ENCODE peak calls at places on chromosomes 5 and 9, in nine cellular contexts. X is AG04450; P is COR-L47; B is AG09309; M is HEK293T; U is fibroblast of the aortic adventitia; Z is effector memory CD8-positive, alpha-beta T cell; A is HTR-8/SVneo; K is posterior vena cava. R is an unnamed sample.

GRCh38 chr9:116990592-116990991 is 303.5 kb downstream of the TRIM32 start:
- DNase-seq in X (no peak), P (no peak), B (no peak), M (no peak), U (no peak), Z (no peak), A (no peak), K (no peak), R (no peak)

GRCh38 chr5:73801736-73802135 is 175.7 kb downstream of the ARHGEF28 start:
- DNase-seq in X (no peak), P (no peak), B (no peak), M (no peak), U (no peak), Z (no peak), A (no peak), K (no peak), R (no peak)

GRCh38 chr5:96336351-96336985 is 96.6 kb downstream of the PCSK1 start:
- DNase-seq in X (peak), P (peak), B (peak), M (peak), U (peak), Z (peak), A (peak), K (no peak), R (peak)

GRCh38 chr9:69171049-69171448 is 3.0 kb upstream of the TJP2 start:
- DNase-seq in X (peak), P (no peak), B (no peak), M (no peak), U (peak), Z (no peak), A (peak), K (no peak), R (no peak)

GRCh38 chr5:1808466-1808865 is 7.3 kb downstream of the NDUFS6 start:
- DNase-seq in X (no peak), P (no peak), B (no peak), M (no peak), U (peak), Z (no peak), A (peak), K (no peak), R (no peak)

GRCh38 chr9:94908583-94909249 is 182.2 kb downstream of the AOPEP start:
- DNase-seq in X (no peak), P (peak), B (no peak), M (no peak), U (no peak), Z (no peak), A (no peak), K (no peak), R (no peak)

GRCh38 chr5:115875447-115875846 is 33.7 kb downstream of the AP3S1 start:
- DNase-seq in X (no peak), P (no peak), B (no peak), M (peak), U (no peak), Z (no peak), A (no peak), K (no peak), R (no peak)

GRCh38 chr9:10238087-10238486 is 374.7 kb downstream of the PTPRD start:
- DNase-seq in X (no peak), P (no peak), B (no peak), M (no peak), U (no peak), Z (no peak), A (no peak), K (no peak), R (no peak)

GRCh38 chr5:7897014-7897600 is 28.2 kb downstream of the MTRR start:
- DNase-seq in X (no peak), P (no peak), B (no peak), M (peak), U (peak), Z (no peak), A (peak), K (no peak), R (no peak)

GRCh38 chr5:96934291-96934694 is 1.6 kb upstream of the LNPEP start:
- DNase-seq in X (peak), P (peak), B (peak), M (no peak), U (peak), Z (no peak), A (peak), K (no peak), R (no peak)

GRCh38 chr9:105007143-105007542 is 79.2 kb upstream of the ABCA1 start:
- DNase-seq in X (peak), P (no peak), B (peak), M (no peak), U (peak), Z (no peak), A (peak), K (no peak), R (no peak)

GRCh38 chr9:135248111-135248510 is 160.6 kb downstream of the OLFM1 start:
- DNase-seq in X (no peak), P (no peak), B (no peak), M (no peak), U (no peak), Z (no peak), A (no peak), K (peak), R (no peak)

GRCh38 chr5:150548123-150548522 is 40.2 kb downstream of the NDST1 start:
- DNase-seq in X (no peak), P (no peak), B (no peak), M (no peak), U (no peak), Z (no peak), A (no peak), K (no peak), R (no peak)

GRCh38 chr9:107644774-107645463 is 155.3 kb upstream of the KLF4 start:
- DNase-seq in X (no peak), P (no peak), B (no peak), M (no peak), U (peak), Z (no peak), A (no peak), K (peak), R (no peak)

GRCh38 chr9:34272146-34272545 is 56.9 kb downstream of the KIF24 start:
- DNase-seq in X (no peak), P (no peak), B (no peak), M (no peak), U (no peak), Z (no peak), A (no peak), K (no peak), R (no peak)

GRCh38 chr9:4073371-4073770 is 226.5 kb downstream of the GLIS3 start:
- DNase-seq in X (no peak), P (no peak), B (no peak), M (peak), U (no peak), Z (no peak), A (no peak), K (no peak), R (no peak)

GRCh38 chr9:3906437-3907213 is 380.8 kb upstream of the RFX3 start:
- DNase-seq in X (peak), P (no peak), B (peak), M (no peak), U (peak), Z (no peak), A (peak), K (no peak), R (no peak)

GRCh38 chr9:132937463-132937901 is 6.9 kb downstream of the TSC1 start:
- DNase-seq in X (no peak), P (no peak), B (no peak), M (no peak), U (peak), Z (no peak), A (no peak), K (no peak), R (no peak)

GRCh38 chr5:57338068-57338848 is 144.4 kb downstream of the ACTBL2 start:
- DNase-seq in X (no peak), P (peak), B (no peak), M (peak), U (peak), Z (no peak), A (peak), K (no peak), R (no peak)

GRCh38 chr5:158382473-158382872 is 523.5 kb upstream of the CLINT1 start:
- DNase-seq in X (peak), P (no peak), B (peak), M (peak), U (peak), Z (no peak), A (peak), K (peak), R (no peak)

GRCh38 chr9:137455361-137455991 is 3.7 kb downstream of the NSMF start:
- DNase-seq in X (no peak), P (no peak), B (no peak), M (no peak), U (no peak), Z (no peak), A (no peak), K (peak), R (no peak)

GRCh38 chr5:169647566-169647965 is 10.5 kb downstream of the DOCK2 start:
- DNase-seq in X (no peak), P (no peak), B (no peak), M (no peak), U (no peak), Z (no peak), A (no peak), K (no peak), R (no peak)

GRCh38 chr5:97544279-97545077 is 361.4 kb upstream of the RIOK2 start:
- DNase-seq in X (no peak), P (no peak), B (no peak), M (no peak), U (no peak), Z (no peak), A (no peak), K (no peak), R (no peak)

GRCh38 chr5:73625314-73625904 is 587 bp upstream of the ARHGEF28 start:
- DNase-seq in X (no peak), P (no peak), B (no peak), M (no peak), U (peak), Z (no peak), A (no peak), K (no peak), R (no peak)

GRCh38 chr5:147400076-147400809 is 109.6 kb downstream of the DPYSL3 start:
- DNase-seq in X (no peak), P (no peak), B (no peak), M (no peak), U (no peak), Z (no peak), A (no peak), K (no peak), R (no peak)

GRCh38 chr5:151695464-151695863 is 8.7 kb upstream of the SPARC start:
- DNase-seq in X (no peak), P (no peak), B (no peak), M (no peak), U (no peak), Z (no peak), A (no peak), K (no peak), R (no peak)

GRCh38 chr5:17365756-17366155 is 132.3 kb upstream of the TAF11L2 start:
- DNase-seq in X (peak), P (peak), B (no peak), M (no peak), U (no peak), Z (no peak), A (peak), K (no peak), R (peak)

GRCh38 chr5:141478321-141478945 is 2.7 kb downstream of the PCDHGC3 start:
- DNase-seq in X (no peak), P (no peak), B (no peak), M (no peak), U (no peak), Z (no peak), A (no peak), K (peak), R (no peak)

GRCh38 chr9:111158375-111158774 is 120.1 kb upstream of the LPAR1 start:
- DNase-seq in X (no peak), P (no peak), B (peak), M (no peak), U (peak), Z (no peak), A (no peak), K (no peak), R (no peak)

GRCh38 chr5:50667653-50668403 is 1.4 kb downstream of the PARP8 start:
- DNase-seq in X (no peak), P (peak), B (no peak), M (peak), U (peak), Z (peak), A (peak), K (peak), R (no peak)

GRCh38 chr9:79562749-79563386 is 8.9 kb upstream of the TLE4 start:
- DNase-seq in X (no peak), P (no peak), B (no peak), M (no peak), U (no peak), Z (no peak), A (no peak), K (no peak), R (no peak)

GRCh38 chr9:99353408-99353807 is 131.3 kb downstream of the SEC61B start:
- DNase-seq in X (peak), P (no peak), B (peak), M (no peak), U (peak), Z (no peak), A (no peak), K (no peak), R (no peak)

GRCh38 chr5:17441351-17441750 is 56.7 kb upstream of the TAF11L2 start:
- DNase-seq in X (peak), P (no peak), B (peak), M (no peak), U (peak), Z (no peak), A (peak), K (no peak), R (no peak)

GRCh38 chr5:126126574-126126973 is 296.6 kb upstream of the GRAMD2B start:
- DNase-seq in X (no peak), P (no peak), B (no peak), M (no peak), U (no peak), Z (no peak), A (no peak), K (no peak), R (no peak)

GRCh38 chr9:137369911-137370630 is 52.9 kb downstream of the EXD3 start:
- DNase-seq in X (no peak), P (no peak), B (no peak), M (no peak), U (no peak), Z (no peak), A (no peak), K (no peak), R (no peak)

GRCh38 chr9:99411479-99412100 is 189.5 kb downstream of the SEC61B start:
- DNase-seq in X (no peak), P (peak), B (no peak), M (peak), U (no peak), Z (no peak), A (no peak), K (no peak), R (no peak)

GRCh38 chr9:70917277-70917676 is 204.1 kb downstream of the TRPM3 start:
- DNase-seq in X (no peak), P (no peak), B (no peak), M (no peak), U (no peak), Z (no peak), A (no peak), K (no peak), R (no peak)